ENCODE peak calls at places on chromosomes 16 and 17, in four cellular contexts. T is CD4-positive, CD25-positive, alpha-beta regulatory T cell; A is fibroblast of gingiva; G is HFFc6. L is an unnamed sample.

GRCh38 chr17:74924250-74924948 is at the start of gene OTOP2:
- DNase-seq in A (no peak), G (no peak), T (no peak), L (peak)

GRCh38 chr17:29562615-29563014 is 4.2 kb downstream of the ABHD15 start:
- DNase-seq in T (no peak), G (no peak), A (no peak), L (no peak)

GRCh38 chr16:67538666-67539101 is 10.1 kb downstream of the RIPOR1 start:
- DNase-seq in G (no peak), T (no peak), A (no peak), L (no peak)

GRCh38 chr16:79318137-79318899 is 282.2 kb downstream of the MAF start:
- DNase-seq in T (no peak), G (no peak), A (no peak), L (no peak)

GRCh38 chr17:39653662-39654331 is 11.4 kb upstream of the TCAP start:
- DNase-seq in G (peak), T (peak), A (no peak), L (peak)

GRCh38 chr16:81487301-81487720 is 42.7 kb downstream of the CMIP start:
- DNase-seq in A (peak), T (no peak), G (no peak), L (no peak)

GRCh38 chr17:17750881-17751280 is 69.6 kb downstream of the RAI1 start:
- DNase-seq in G (no peak), T (peak), A (no peak), L (peak)

GRCh38 chr17:77436058-77436442 is 295.3 kb downstream of the SEC14L1 start:
- DNase-seq in A (peak), T (no peak), G (no peak), L (no peak)

GRCh38 chr17:17051380-17051779 is 9.1 kb downstream of the MPRIP start:
- DNase-seq in G (no peak), A (no peak), T (no peak), L (no peak)

GRCh38 chr16:86903068-86903467 is 324.7 kb downstream of the FOXL1 start:
- DNase-seq in A (no peak), T (no peak), G (no peak), L (no peak)

GRCh38 chr17:43556292-43556691 is 10.2 kb upstream of the ETV4 start:
- DNase-seq in A (peak), T (no peak), G (peak), L (no peak)

GRCh38 chr16:1152123-1152638 is 725 bp upstream of the CACNA1H start:
- DNase-seq in A (no peak), G (no peak), T (peak), L (peak)

GRCh38 chr16:51113254-51114125 is 37.6 kb downstream of the SALL1 start:
- DNase-seq in A (no peak), T (no peak), G (no peak), L (no peak)

GRCh38 chr17:81519284-81520020 is 6.9 kb upstream of the ACTG1 start:
- DNase-seq in A (no peak), G (no peak), T (peak), L (peak)

GRCh38 chr17:358491-359133 is 6.0 kb upstream of the RPH3AL start:
- DNase-seq in T (no peak), A (no peak), G (no peak), L (no peak)

GRCh38 chr17:8692916-8693315 is 51.7 kb downstream of the CCDC42 start:
- DNase-seq in T (no peak), G (no peak), A (no peak), L (no peak)

GRCh38 chr16:25073849-25074248 is 37.7 kb upstream of the LCMT1 start:
- DNase-seq in A (no peak), T (no peak), G (no peak), L (no peak)

GRCh38 chr16:24800586-24800985 is 45.2 kb upstream of the SLC5A11 start:
- DNase-seq in T (no peak), G (peak), A (peak), L (no peak)

GRCh38 chr17:73695035-73695738 is 50.9 kb upstream of the SDK2 start:
- DNase-seq in G (no peak), T (no peak), A (no peak), L (no peak)

GRCh38 chr17:3594056-3594810 is 15.0 kb downstream of the TRPV1 start:
- DNase-seq in T (no peak), A (no peak), G (no peak), L (no peak)

GRCh38 chr17:67772679-67773078 is 52.6 kb upstream of the BPTF start:
- DNase-seq in T (no peak), A (no peak), G (no peak), L (no peak)

GRCh38 chr17:77332034-77332971 is 191.5 kb downstream of the SEC14L1 start:
- DNase-seq in G (no peak), T (peak), A (no peak), L (peak)

GRCh38 chr17:73142763-73143395 is 21.9 kb upstream of the SSTR2 start:
- DNase-seq in G (peak), A (peak), T (no peak), L (no peak)

GRCh38 chr16:89923640-89924297 is 627 bp downstream of the TUBB3 start:
- DNase-seq in A (no peak), T (no peak), G (no peak), L (no peak)

GRCh38 chr17:73309727-73310555 is 1.9 kb downstream of the CDC42EP4 start:
- DNase-seq in G (no peak), T (no peak), A (no peak), L (no peak)

GRCh38 chr16:82183004-82183397 is 13.0 kb upstream of the MPHOSPH6 start:
- DNase-seq in G (no peak), A (no peak), T (no peak), L (no peak)

GRCh38 chr16:62079236-62079635 is 43.0 kb upstream of the CDH8 start:
- DNase-seq in T (no peak), A (no peak), G (no peak), L (no peak)

GRCh38 chr17:74601944-74602572 is 10.0 kb upstream of the CD300LD start:
- DNase-seq in T (no peak), G (no peak), A (peak), L (peak)

GRCh38 chr17:9004961-9005285 is 16.4 kb upstream of the NTN1 start:
- DNase-seq in A (no peak), T (no peak), G (no peak), L (no peak)